ENCODE peak calls at places on chromosomes 2 and 18, in five cellular contexts. One of them, this sample, is unnamed.

GRCh38 chr2:69372767-69373166 is 14.3 kb downstream of the GFPT1 start:
- DNase-seq in substantia nigra: no peak
- DNase-seq in iPS-NIHi11: no peak
- DNase-seq in effector CD4-positive, alpha-beta T cell: no peak
- DNase-seq in BE2C: no peak
- DNase-seq in this sample: no peak

GRCh38 chr2:56474412-56475158 is 290.8 kb downstream of the CCDC85A start:
- DNase-seq in substantia nigra: no peak
- DNase-seq in iPS-NIHi11: no peak
- DNase-seq in effector CD4-positive, alpha-beta T cell: no peak
- DNase-seq in BE2C: no peak
- DNase-seq in this sample: peak

GRCh38 chr2:28557389-28558119 is 61.7 kb downstream of the PLB1 start:
- DNase-seq in substantia nigra: no peak
- DNase-seq in iPS-NIHi11: no peak
- DNase-seq in effector CD4-positive, alpha-beta T cell: no peak
- DNase-seq in BE2C: no peak
- DNase-seq in this sample: no peak

GRCh38 chr2:121333834-121334558 is 49.0 kb upstream of the TFCP2L1 start:
- DNase-seq in substantia nigra: no peak
- DNase-seq in iPS-NIHi11: no peak
- DNase-seq in effector CD4-positive, alpha-beta T cell: no peak
- DNase-seq in BE2C: no peak
- DNase-seq in this sample: no peak

GRCh38 chr2:219352448-219353023 is 20.0 kb upstream of the RESP18 start:
- DNase-seq in substantia nigra: no peak
- DNase-seq in iPS-NIHi11: peak
- DNase-seq in effector CD4-positive, alpha-beta T cell: peak
- DNase-seq in BE2C: peak
- DNase-seq in this sample: peak

GRCh38 chr2:218856168-218856895 is 3.3 kb upstream of the WNT6 start:
- DNase-seq in substantia nigra: no peak
- DNase-seq in iPS-NIHi11: no peak
- DNase-seq in effector CD4-positive, alpha-beta T cell: no peak
- DNase-seq in BE2C: peak
- DNase-seq in this sample: no peak

GRCh38 chr2:38598991-38599295 is 3.8 kb downstream of the HNRNPLL start:
- DNase-seq in substantia nigra: no peak
- DNase-seq in iPS-NIHi11: no peak
- DNase-seq in effector CD4-positive, alpha-beta T cell: no peak
- DNase-seq in BE2C: no peak
- DNase-seq in this sample: no peak

GRCh38 chr2:31189141-31189540 is 28.2 kb downstream of the CAPN14 start:
- DNase-seq in substantia nigra: no peak
- DNase-seq in iPS-NIHi11: no peak
- DNase-seq in effector CD4-positive, alpha-beta T cell: no peak
- DNase-seq in BE2C: no peak
- DNase-seq in this sample: no peak

GRCh38 chr2:237161239-237161638 is 75.5 kb downstream of the COPS8 start:
- DNase-seq in substantia nigra: no peak
- DNase-seq in iPS-NIHi11: no peak
- DNase-seq in effector CD4-positive, alpha-beta T cell: no peak
- DNase-seq in BE2C: no peak
- DNase-seq in this sample: no peak

GRCh38 chr2:11097038-11097720 is 58.1 kb upstream of the SLC66A3 start:
- DNase-seq in substantia nigra: no peak
- DNase-seq in iPS-NIHi11: no peak
- DNase-seq in effector CD4-positive, alpha-beta T cell: no peak
- DNase-seq in BE2C: no peak
- DNase-seq in this sample: peak

GRCh38 chr2:100928235-100928634 is 73.9 kb upstream of the RPL31 start:
- DNase-seq in substantia nigra: no peak
- DNase-seq in iPS-NIHi11: no peak
- DNase-seq in effector CD4-positive, alpha-beta T cell: no peak
- DNase-seq in BE2C: no peak
- DNase-seq in this sample: no peak

GRCh38 chr2:8794923-8795825 is 42.2 kb downstream of the KIDINS220 start:
- DNase-seq in substantia nigra: no peak
- DNase-seq in iPS-NIHi11: no peak
- DNase-seq in effector CD4-positive, alpha-beta T cell: no peak
- DNase-seq in BE2C: no peak
- DNase-seq in this sample: peak

GRCh38 chr18:58687871-58688308 is 16.6 kb downstream of the MALT1 start:
- DNase-seq in substantia nigra: no peak
- DNase-seq in iPS-NIHi11: no peak
- DNase-seq in effector CD4-positive, alpha-beta T cell: peak
- DNase-seq in BE2C: no peak
- DNase-seq in this sample: no peak

GRCh38 chr2:24702800-24703199 is 90.4 kb downstream of the PTRHD1 start:
- DNase-seq in substantia nigra: no peak
- DNase-seq in iPS-NIHi11: no peak
- DNase-seq in effector CD4-positive, alpha-beta T cell: no peak
- DNase-seq in BE2C: no peak
- DNase-seq in this sample: peak

GRCh38 chr18:8478968-8479370 is 130.3 kb upstream of the RAB12 start:
- DNase-seq in substantia nigra: no peak
- DNase-seq in iPS-NIHi11: no peak
- DNase-seq in effector CD4-positive, alpha-beta T cell: no peak
- DNase-seq in BE2C: no peak
- DNase-seq in this sample: no peak

GRCh38 chr2:203427061-203427460 is 98.9 kb downstream of the ABI2 start:
- DNase-seq in substantia nigra: no peak
- DNase-seq in iPS-NIHi11: no peak
- DNase-seq in effector CD4-positive, alpha-beta T cell: no peak
- DNase-seq in BE2C: no peak
- DNase-seq in this sample: peak

GRCh38 chr2:235951980-235952379 is 216.2 kb downstream of the GBX2 start:
- DNase-seq in substantia nigra: no peak
- DNase-seq in iPS-NIHi11: no peak
- DNase-seq in effector CD4-positive, alpha-beta T cell: no peak
- DNase-seq in BE2C: no peak
- DNase-seq in this sample: no peak

GRCh38 chr18:27130029-27130428 is 55.1 kb downstream of the CHST9 start:
- DNase-seq in substantia nigra: no peak
- DNase-seq in iPS-NIHi11: no peak
- DNase-seq in effector CD4-positive, alpha-beta T cell: no peak
- DNase-seq in BE2C: no peak
- DNase-seq in this sample: no peak